ENCODE peak calls at places on chromosome 12, in four cellular contexts. One of them, this sample, is unnamed.

GRCh38 chr12:118183711-118184110 is 47.8 kb downstream of the PEBP1 start:
- DNase-seq in pons: no peak
- DNase-seq in KG1: no peak
- DNase-seq in HS-5: no peak
- DNase-seq in this sample: no peak

GRCh38 chr12:86627001-86627400 is 370.8 kb upstream of the MGAT4C start:
- DNase-seq in pons: no peak
- DNase-seq in KG1: no peak
- DNase-seq in HS-5: no peak
- DNase-seq in this sample: no peak

GRCh38 chr12:50073712-50074111 is 11.4 kb upstream of the SMARCD1 start:
- DNase-seq in pons: no peak
- DNase-seq in KG1: no peak
- DNase-seq in HS-5: no peak
- DNase-seq in this sample: no peak

GRCh38 chr12:57176139-57176477 is 28.7 kb upstream of the LRP1-AS start:
- DNase-seq in pons: no peak
- DNase-seq in KG1: no peak
- DNase-seq in HS-5: no peak
- DNase-seq in this sample: no peak

GRCh38 chr12:50603817-50604639 is 99.2 kb downstream of the DIP2B start:
- DNase-seq in pons: no peak
- DNase-seq in KG1: no peak
- DNase-seq in HS-5: no peak
- DNase-seq in this sample: no peak

GRCh38 chr12:115044073-115044472 is 360.1 kb upstream of the TBX3 start:
- DNase-seq in pons: no peak
- DNase-seq in KG1: no peak
- DNase-seq in HS-5: no peak
- DNase-seq in this sample: peak

GRCh38 chr12:26633591-26634210 is 199.3 kb downstream of the ITPR2 start:
- DNase-seq in pons: peak
- DNase-seq in KG1: no peak
- DNase-seq in HS-5: peak
- DNase-seq in this sample: no peak

GRCh38 chr12:90153827-90154226 is 445.2 kb upstream of the ATP2B1 start:
- DNase-seq in pons: no peak
- DNase-seq in KG1: no peak
- DNase-seq in HS-5: no peak
- DNase-seq in this sample: no peak

GRCh38 chr12:107948675-107949074 is 174.2 kb downstream of the ASCL4 start:
- DNase-seq in pons: no peak
- DNase-seq in KG1: no peak
- DNase-seq in HS-5: no peak
- DNase-seq in this sample: no peak

GRCh38 chr12:108320503-108321293 is 18.4 kb downstream of the CMKLR1 start:
- DNase-seq in pons: no peak
- DNase-seq in KG1: no peak
- DNase-seq in HS-5: no peak
- DNase-seq in this sample: no peak

GRCh38 chr12:50951112-50951511 is 1.2 kb upstream of the HIGD1C start:
- DNase-seq in pons: no peak
- DNase-seq in KG1: no peak
- DNase-seq in HS-5: no peak
- DNase-seq in this sample: no peak

GRCh38 chr12:52203126-52203921 is 11.5 kb upstream of the KRT80 start:
- DNase-seq in pons: peak
- DNase-seq in KG1: no peak
- DNase-seq in HS-5: no peak
- DNase-seq in this sample: no peak